ENCODE peak calls at places on chromosomes 6 and 20, in seven cellular contexts. One of them, this sample, is unnamed.

GRCh38 chr6:100833972-100834574 is 47.1 kb downstream of the ASCC3 start:
- DNase-seq in heart left ventricle: no peak
- DNase-seq in H7: no peak
- DNase-seq in activated CD4-positive, alpha-beta T cell treated with anti-CD3 and anti-CD28 coated beads, Interleukin-2, amount 10 ng/mL, durations not matched to agents 7 days and 5 days: no peak
- DNase-seq in germinal center: no peak
- DNase-seq in lower lobe of right lung: no peak
- DNase-seq in NCI-H1048: no peak
- DNase-seq in this sample: no peak

GRCh38 chr6:112400282-112400681 is 53.2 kb downstream of the RFPL4B start:
- DNase-seq in lower lobe of right lung: no peak
- DNase-seq in heart left ventricle: no peak
- DNase-seq in H7: no peak
- DNase-seq in activated CD4-positive, alpha-beta T cell treated with anti-CD3 and anti-CD28 coated beads, Interleukin-2, amount 10 ng/mL, durations not matched to agents 7 days and 5 days: no peak
- DNase-seq in germinal center: no peak
- DNase-seq in NCI-H1048: no peak
- DNase-seq in this sample: no peak

GRCh38 chr6:140572129-140572528 is 1197.7 kb upstream of the CITED2 start:
- DNase-seq in NCI-H1048: no peak
- DNase-seq in germinal center: no peak
- DNase-seq in lower lobe of right lung: no peak
- DNase-seq in H7: no peak
- DNase-seq in heart left ventricle: no peak
- DNase-seq in activated CD4-positive, alpha-beta T cell treated with anti-CD3 and anti-CD28 coated beads, Interleukin-2, amount 10 ng/mL, durations not matched to agents 7 days and 5 days: no peak
- DNase-seq in this sample: no peak

GRCh38 chr20:47950103-47950502 is 164.8 kb upstream of the SULF2 start:
- DNase-seq in heart left ventricle: peak
- DNase-seq in H7: no peak
- DNase-seq in NCI-H1048: peak
- DNase-seq in activated CD4-positive, alpha-beta T cell treated with anti-CD3 and anti-CD28 coated beads, Interleukin-2, amount 10 ng/mL, durations not matched to agents 7 days and 5 days: no peak
- DNase-seq in germinal center: no peak
- DNase-seq in lower lobe of right lung: no peak
- DNase-seq in this sample: no peak

GRCh38 chr6:166771701-166772100 is 144.7 kb upstream of the RPS6KA2 start:
- DNase-seq in H7: no peak
- DNase-seq in activated CD4-positive, alpha-beta T cell treated with anti-CD3 and anti-CD28 coated beads, Interleukin-2, amount 10 ng/mL, durations not matched to agents 7 days and 5 days: no peak
- DNase-seq in heart left ventricle: no peak
- DNase-seq in NCI-H1048: no peak
- DNase-seq in germinal center: no peak
- DNase-seq in lower lobe of right lung: no peak
- DNase-seq in this sample: no peak

GRCh38 chr6:128098000-128098581 is 197.2 kb upstream of the THEMIS start:
- DNase-seq in germinal center: no peak
- DNase-seq in H7: no peak
- DNase-seq in NCI-H1048: no peak
- DNase-seq in lower lobe of right lung: no peak
- DNase-seq in heart left ventricle: no peak
- DNase-seq in activated CD4-positive, alpha-beta T cell treated with anti-CD3 and anti-CD28 coated beads, Interleukin-2, amount 10 ng/mL, durations not matched to agents 7 days and 5 days: no peak
- DNase-seq in this sample: no peak

GRCh38 chr6:112235956-112236355 is 18.4 kb downstream of the LAMA4 start:
- DNase-seq in H7: no peak
- DNase-seq in germinal center: no peak
- DNase-seq in NCI-H1048: no peak
- DNase-seq in activated CD4-positive, alpha-beta T cell treated with anti-CD3 and anti-CD28 coated beads, Interleukin-2, amount 10 ng/mL, durations not matched to agents 7 days and 5 days: peak
- DNase-seq in lower lobe of right lung: no peak
- DNase-seq in heart left ventricle: peak
- DNase-seq in this sample: no peak

GRCh38 chr6:151413372-151414145 is 22.2 kb upstream of the ZBTB2 start:
- DNase-seq in heart left ventricle: no peak
- DNase-seq in H7: no peak
- DNase-seq in lower lobe of right lung: no peak
- DNase-seq in NCI-H1048: no peak
- DNase-seq in germinal center: no peak
- DNase-seq in activated CD4-positive, alpha-beta T cell treated with anti-CD3 and anti-CD28 coated beads, Interleukin-2, amount 10 ng/mL, durations not matched to agents 7 days and 5 days: peak
- DNase-seq in this sample: no peak

GRCh38 chr6:90393232-90393884 is 96.7 kb upstream of the BACH2 start:
- DNase-seq in heart left ventricle: peak
- DNase-seq in germinal center: peak
- DNase-seq in lower lobe of right lung: no peak
- DNase-seq in activated CD4-positive, alpha-beta T cell treated with anti-CD3 and anti-CD28 coated beads, Interleukin-2, amount 10 ng/mL, durations not matched to agents 7 days and 5 days: peak
- DNase-seq in H7: peak
- DNase-seq in NCI-H1048: no peak
- DNase-seq in this sample: peak

GRCh38 chr6:90086517-90086916 is 192.2 kb downstream of the GJA10 start:
- DNase-seq in lower lobe of right lung: no peak
- DNase-seq in NCI-H1048: no peak
- DNase-seq in activated CD4-positive, alpha-beta T cell treated with anti-CD3 and anti-CD28 coated beads, Interleukin-2, amount 10 ng/mL, durations not matched to agents 7 days and 5 days: no peak
- DNase-seq in H7: no peak
- DNase-seq in heart left ventricle: no peak
- DNase-seq in germinal center: no peak
- DNase-seq in this sample: no peak

GRCh38 chr20:45011108-45011526 is 44.8 kb downstream of the STK4 start:
- DNase-seq in activated CD4-positive, alpha-beta T cell treated with anti-CD3 and anti-CD28 coated beads, Interleukin-2, amount 10 ng/mL, durations not matched to agents 7 days and 5 days: peak
- DNase-seq in heart left ventricle: no peak
- DNase-seq in NCI-H1048: no peak
- DNase-seq in H7: peak
- DNase-seq in lower lobe of right lung: no peak
- DNase-seq in germinal center: peak
- DNase-seq in this sample: peak

GRCh38 chr20:62355527-62356142 is 11.5 kb downstream of the LAMA5 start:
- DNase-seq in germinal center: no peak
- DNase-seq in lower lobe of right lung: no peak
- DNase-seq in activated CD4-positive, alpha-beta T cell treated with anti-CD3 and anti-CD28 coated beads, Interleukin-2, amount 10 ng/mL, durations not matched to agents 7 days and 5 days: no peak
- DNase-seq in H7: peak
- DNase-seq in NCI-H1048: no peak
- DNase-seq in heart left ventricle: peak
- DNase-seq in this sample: no peak

GRCh38 chr6:3162067-3162497 is 4.7 kb upstream of the TUBB2A start:
- DNase-seq in heart left ventricle: no peak
- DNase-seq in germinal center: no peak
- DNase-seq in activated CD4-positive, alpha-beta T cell treated with anti-CD3 and anti-CD28 coated beads, Interleukin-2, amount 10 ng/mL, durations not matched to agents 7 days and 5 days: no peak
- DNase-seq in H7: peak
- DNase-seq in NCI-H1048: no peak
- DNase-seq in lower lobe of right lung: no peak
- DNase-seq in this sample: no peak

GRCh38 chr6:3825331-3825831 is 23.8 kb upstream of the FAM50B start:
- DNase-seq in NCI-H1048: no peak
- DNase-seq in germinal center: no peak
- DNase-seq in H7: peak
- DNase-seq in activated CD4-positive, alpha-beta T cell treated with anti-CD3 and anti-CD28 coated beads, Interleukin-2, amount 10 ng/mL, durations not matched to agents 7 days and 5 days: no peak
- DNase-seq in lower lobe of right lung: peak
- DNase-seq in heart left ventricle: peak
- DNase-seq in this sample: peak

GRCh38 chr20:35497780-35498189 is 31.7 kb downstream of the C20orf173 start:
- DNase-seq in NCI-H1048: no peak
- DNase-seq in germinal center: no peak
- DNase-seq in H7: no peak
- DNase-seq in activated CD4-positive, alpha-beta T cell treated with anti-CD3 and anti-CD28 coated beads, Interleukin-2, amount 10 ng/mL, durations not matched to agents 7 days and 5 days: no peak
- DNase-seq in heart left ventricle: peak
- DNase-seq in lower lobe of right lung: no peak
- DNase-seq in this sample: no peak

GRCh38 chr6:118325220-118325860 is 222.8 kb upstream of the PLN start:
- DNase-seq in lower lobe of right lung: no peak
- DNase-seq in heart left ventricle: peak
- DNase-seq in NCI-H1048: no peak
- DNase-seq in H7: no peak
- DNase-seq in germinal center: no peak
- DNase-seq in activated CD4-positive, alpha-beta T cell treated with anti-CD3 and anti-CD28 coated beads, Interleukin-2, amount 10 ng/mL, durations not matched to agents 7 days and 5 days: no peak
- DNase-seq in this sample: no peak

GRCh38 chr6:17061097-17061496 is 40.8 kb upstream of the STMND1 start:
- DNase-seq in germinal center: no peak
- DNase-seq in heart left ventricle: no peak
- DNase-seq in NCI-H1048: no peak
- DNase-seq in H7: peak
- DNase-seq in lower lobe of right lung: no peak
- DNase-seq in activated CD4-positive, alpha-beta T cell treated with anti-CD3 and anti-CD28 coated beads, Interleukin-2, amount 10 ng/mL, durations not matched to agents 7 days and 5 days: no peak
- DNase-seq in this sample: no peak

GRCh38 chr6:73732845-73733675 is 37.1 kb downstream of the CD109 start:
- DNase-seq in H7: peak
- DNase-seq in activated CD4-positive, alpha-beta T cell treated with anti-CD3 and anti-CD28 coated beads, Interleukin-2, amount 10 ng/mL, durations not matched to agents 7 days and 5 days: peak
- DNase-seq in NCI-H1048: peak
- DNase-seq in lower lobe of right lung: peak
- DNase-seq in heart left ventricle: peak
- DNase-seq in germinal center: peak
- DNase-seq in this sample: peak

GRCh38 chr20:32315399-32315798 is 37.9 kb downstream of the KIF3B start:
- DNase-seq in NCI-H1048: no peak
- DNase-seq in H7: no peak
- DNase-seq in activated CD4-positive, alpha-beta T cell treated with anti-CD3 and anti-CD28 coated beads, Interleukin-2, amount 10 ng/mL, durations not matched to agents 7 days and 5 days: no peak
- DNase-seq in germinal center: no peak
- DNase-seq in heart left ventricle: no peak
- DNase-seq in lower lobe of right lung: no peak
- DNase-seq in this sample: no peak

GRCh38 chr20:11769825-11770224 is 147.9 kb upstream of the BTBD3 start:
- DNase-seq in H7: no peak
- DNase-seq in NCI-H1048: no peak
- DNase-seq in heart left ventricle: no peak
- DNase-seq in lower lobe of right lung: no peak
- DNase-seq in germinal center: no peak
- DNase-seq in activated CD4-positive, alpha-beta T cell treated with anti-CD3 and anti-CD28 coated beads, Interleukin-2, amount 10 ng/mL, durations not matched to agents 7 days and 5 days: no peak
- DNase-seq in this sample: no peak

GRCh38 chr6:128601060-128601459 is 80.7 kb upstream of the PTPRK start:
- DNase-seq in heart left ventricle: peak
- DNase-seq in activated CD4-positive, alpha-beta T cell treated with anti-CD3 and anti-CD28 coated beads, Interleukin-2, amount 10 ng/mL, durations not matched to agents 7 days and 5 days: no peak
- DNase-seq in germinal center: no peak
- DNase-seq in H7: no peak
- DNase-seq in NCI-H1048: no peak
- DNase-seq in lower lobe of right lung: no peak
- DNase-seq in this sample: no peak

GRCh38 chr6:42390228-42390934 is 61.3 kb downstream of the TRERF1 start:
- DNase-seq in H7: no peak
- DNase-seq in germinal center: peak
- DNase-seq in heart left ventricle: no peak
- DNase-seq in lower lobe of right lung: no peak
- DNase-seq in NCI-H1048: no peak
- DNase-seq in activated CD4-positive, alpha-beta T cell treated with anti-CD3 and anti-CD28 coated beads, Interleukin-2, amount 10 ng/mL, durations not matched to agents 7 days and 5 days: peak
- DNase-seq in this sample: no peak

GRCh38 chr6:34717466-34717865 is 20.9 kb upstream of the ILRUN start:
- DNase-seq in activated CD4-positive, alpha-beta T cell treated with anti-CD3 and anti-CD28 coated beads, Interleukin-2, amount 10 ng/mL, durations not matched to agents 7 days and 5 days: no peak
- DNase-seq in H7: no peak
- DNase-seq in lower lobe of right lung: no peak
- DNase-seq in heart left ventricle: no peak
- DNase-seq in germinal center: no peak
- DNase-seq in NCI-H1048: no peak
- DNase-seq in this sample: no peak

GRCh38 chr20:56750430-56750829 is 121.3 kb downstream of the TFAP2C start:
- DNase-seq in heart left ventricle: no peak
- DNase-seq in H7: peak
- DNase-seq in lower lobe of right lung: no peak
- DNase-seq in NCI-H1048: no peak
- DNase-seq in germinal center: no peak
- DNase-seq in activated CD4-positive, alpha-beta T cell treated with anti-CD3 and anti-CD28 coated beads, Interleukin-2, amount 10 ng/mL, durations not matched to agents 7 days and 5 days: no peak
- DNase-seq in this sample: peak

GRCh38 chr20:10469599-10469998 is 34.5 kb downstream of the SLX4IP start:
- DNase-seq in heart left ventricle: no peak
- DNase-seq in activated CD4-positive, alpha-beta T cell treated with anti-CD3 and anti-CD28 coated beads, Interleukin-2, amount 10 ng/mL, durations not matched to agents 7 days and 5 days: peak
- DNase-seq in H7: peak
- DNase-seq in germinal center: no peak
- DNase-seq in NCI-H1048: peak
- DNase-seq in lower lobe of right lung: no peak
- DNase-seq in this sample: no peak

GRCh38 chr6:105317607-105318533 is 85.0 kb downstream of the PREP start:
- DNase-seq in NCI-H1048: no peak
- DNase-seq in activated CD4-positive, alpha-beta T cell treated with anti-CD3 and anti-CD28 coated beads, Interleukin-2, amount 10 ng/mL, durations not matched to agents 7 days and 5 days: no peak
- DNase-seq in lower lobe of right lung: no peak
- DNase-seq in germinal center: no peak
- DNase-seq in heart left ventricle: no peak
- DNase-seq in H7: peak
- DNase-seq in this sample: no peak

GRCh38 chr20:14569631-14570030 is 232.2 kb upstream of the FLRT3 start:
- DNase-seq in activated CD4-positive, alpha-beta T cell treated with anti-CD3 and anti-CD28 coated beads, Interleukin-2, amount 10 ng/mL, durations not matched to agents 7 days and 5 days: no peak
- DNase-seq in H7: no peak
- DNase-seq in heart left ventricle: no peak
- DNase-seq in NCI-H1048: no peak
- DNase-seq in germinal center: no peak
- DNase-seq in lower lobe of right lung: no peak
- DNase-seq in this sample: no peak

GRCh38 chr6:67916389-67916788 is 718.7 kb upstream of the ADGRB3 start:
- DNase-seq in activated CD4-positive, alpha-beta T cell treated with anti-CD3 and anti-CD28 coated beads, Interleukin-2, amount 10 ng/mL, durations not matched to agents 7 days and 5 days: no peak
- DNase-seq in germinal center: no peak
- DNase-seq in H7: no peak
- DNase-seq in lower lobe of right lung: no peak
- DNase-seq in heart left ventricle: no peak
- DNase-seq in NCI-H1048: no peak
- DNase-seq in this sample: no peak

GRCh38 chr6:2111162-2111677 is 134.2 kb downstream of the GMDS start:
- DNase-seq in activated CD4-positive, alpha-beta T cell treated with anti-CD3 and anti-CD28 coated beads, Interleukin-2, amount 10 ng/mL, durations not matched to agents 7 days and 5 days: no peak
- DNase-seq in germinal center: no peak
- DNase-seq in H7: no peak
- DNase-seq in NCI-H1048: no peak
- DNase-seq in heart left ventricle: no peak
- DNase-seq in lower lobe of right lung: no peak
- DNase-seq in this sample: no peak

GRCh38 chr20:25237610-25238318 is 10.1 kb upstream of the PYGB start:
- DNase-seq in germinal center: no peak
- DNase-seq in heart left ventricle: peak
- DNase-seq in NCI-H1048: no peak
- DNase-seq in lower lobe of right lung: no peak
- DNase-seq in H7: no peak
- DNase-seq in activated CD4-positive, alpha-beta T cell treated with anti-CD3 and anti-CD28 coated beads, Interleukin-2, amount 10 ng/mL, durations not matched to agents 7 days and 5 days: peak
- DNase-seq in this sample: no peak

GRCh38 chr6:26286168-26286854 is 78.7 kb upstream of the BTN3A2 start:
- DNase-seq in germinal center: peak
- DNase-seq in activated CD4-positive, alpha-beta T cell treated with anti-CD3 and anti-CD28 coated beads, Interleukin-2, amount 10 ng/mL, durations not matched to agents 7 days and 5 days: peak
- DNase-seq in NCI-H1048: no peak
- DNase-seq in H7: no peak
- DNase-seq in heart left ventricle: peak
- DNase-seq in lower lobe of right lung: peak
- DNase-seq in this sample: peak

GRCh38 chr20:34689486-34689885 is 12.6 kb upstream of the PIGU start:
- DNase-seq in heart left ventricle: no peak
- DNase-seq in activated CD4-positive, alpha-beta T cell treated with anti-CD3 and anti-CD28 coated beads, Interleukin-2, amount 10 ng/mL, durations not matched to agents 7 days and 5 days: no peak
- DNase-seq in NCI-H1048: no peak
- DNase-seq in lower lobe of right lung: no peak
- DNase-seq in germinal center: no peak
- DNase-seq in H7: no peak
- DNase-seq in this sample: no peak

GRCh38 chr6:118468682-118469465 is 79.2 kb upstream of the PLN start:
- DNase-seq in NCI-H1048: no peak
- DNase-seq in activated CD4-positive, alpha-beta T cell treated with anti-CD3 and anti-CD28 coated beads, Interleukin-2, amount 10 ng/mL, durations not matched to agents 7 days and 5 days: no peak
- DNase-seq in heart left ventricle: no peak
- DNase-seq in lower lobe of right lung: no peak
- DNase-seq in germinal center: no peak
- DNase-seq in H7: no peak
- DNase-seq in this sample: no peak

GRCh38 chr6:23180504-23181293 is 611.3 kb downstream of the HDGFL1 start:
- DNase-seq in H7: no peak
- DNase-seq in germinal center: no peak
- DNase-seq in activated CD4-positive, alpha-beta T cell treated with anti-CD3 and anti-CD28 coated beads, Interleukin-2, amount 10 ng/mL, durations not matched to agents 7 days and 5 days: no peak
- DNase-seq in NCI-H1048: no peak
- DNase-seq in lower lobe of right lung: peak
- DNase-seq in heart left ventricle: peak
- DNase-seq in this sample: no peak

GRCh38 chr6:39945626-39946025 is 11.4 kb upstream of the MOCS1 start:
- DNase-seq in lower lobe of right lung: no peak
- DNase-seq in NCI-H1048: no peak
- DNase-seq in H7: no peak
- DNase-seq in germinal center: no peak
- DNase-seq in activated CD4-positive, alpha-beta T cell treated with anti-CD3 and anti-CD28 coated beads, Interleukin-2, amount 10 ng/mL, durations not matched to agents 7 days and 5 days: no peak
- DNase-seq in heart left ventricle: no peak
- DNase-seq in this sample: no peak

GRCh38 chr20:50068041-50068651 is 44.8 kb downstream of the UBE2V1 start:
- DNase-seq in lower lobe of right lung: no peak
- DNase-seq in heart left ventricle: no peak
- DNase-seq in germinal center: no peak
- DNase-seq in activated CD4-positive, alpha-beta T cell treated with anti-CD3 and anti-CD28 coated beads, Interleukin-2, amount 10 ng/mL, durations not matched to agents 7 days and 5 days: no peak
- DNase-seq in NCI-H1048: no peak
- DNase-seq in H7: peak
- DNase-seq in this sample: no peak

GRCh38 chr6:63816979-63817436 is 181.4 kb downstream of the PHF3 start:
- DNase-seq in NCI-H1048: no peak
- DNase-seq in heart left ventricle: no peak
- DNase-seq in activated CD4-positive, alpha-beta T cell treated with anti-CD3 and anti-CD28 coated beads, Interleukin-2, amount 10 ng/mL, durations not matched to agents 7 days and 5 days: no peak
- DNase-seq in germinal center: no peak
- DNase-seq in lower lobe of right lung: no peak
- DNase-seq in H7: peak
- DNase-seq in this sample: peak

GRCh38 chr6:133300896-133301295 is 59.7 kb downstream of the EYA4 start:
- DNase-seq in germinal center: no peak
- DNase-seq in lower lobe of right lung: no peak
- DNase-seq in heart left ventricle: no peak
- DNase-seq in activated CD4-positive, alpha-beta T cell treated with anti-CD3 and anti-CD28 coated beads, Interleukin-2, amount 10 ng/mL, durations not matched to agents 7 days and 5 days: no peak
- DNase-seq in H7: no peak
- DNase-seq in NCI-H1048: no peak
- DNase-seq in this sample: no peak